ENCODE peak calls at places on chromosomes 5 and 9, in nine cellular contexts. L, U, O, P, F, B, X, C and Z are unnamed samples.

GRCh38 chr5:171969288-171969880 is 37.1 kb downstream of the FBXW11 start:
- DNase-seq in L (no peak), U (no peak), O (peak), P (no peak), F (no peak), B (no peak), X (no peak), C (no peak), Z (no peak)

GRCh38 chr9:129702563-129702962 is 37.1 kb downstream of the PRRX2 start:
- DNase-seq in L (peak), U (peak), O (peak), P (no peak), F (no peak), B (no peak), X (peak), C (peak), Z (peak)

GRCh38 chr5:173020643-173021042 is 35.5 kb upstream of the CREBRF start:
- DNase-seq in L (no peak), U (no peak), O (no peak), P (no peak), F (no peak), B (no peak), X (no peak), C (no peak), Z (no peak)

GRCh38 chr9:103444157-103444556 is 449.0 kb downstream of the CYLC2 start:
- DNase-seq in L (no peak), U (no peak), O (no peak), P (no peak), F (no peak), B (no peak), X (no peak), C (peak), Z (no peak)

GRCh38 chr5:132766020-132766805 is 10.8 kb downstream of the SEPTIN8 start:
- DNase-seq in L (no peak), U (no peak), O (no peak), P (no peak), F (no peak), B (no peak), X (no peak), C (no peak), Z (no peak)

GRCh38 chr5:107469485-107469884 is 201.3 kb downstream of the EFNA5 start:
- DNase-seq in L (peak), U (peak), O (peak), P (no peak), F (no peak), B (peak), X (peak), C (peak), Z (no peak)

GRCh38 chr5:7597058-7597457 is 201.1 kb downstream of the ADCY2 start:
- DNase-seq in L (no peak), U (peak), O (no peak), P (no peak), F (no peak), B (no peak), X (no peak), C (no peak), Z (no peak)

GRCh38 chr5:137310051-137310730 is 188.9 kb downstream of the SPOCK1 start:
- DNase-seq in L (peak), U (peak), O (peak), P (no peak), F (no peak), B (no peak), X (peak), C (peak), Z (peak)

GRCh38 chr9:109052416-109052815 is 39.1 kb upstream of the CTNNAL1 start:
- DNase-seq in L (peak), U (no peak), O (no peak), P (no peak), F (no peak), B (no peak), X (no peak), C (no peak), Z (no peak)

GRCh38 chr9:121824651-121825480 is 173.4 kb downstream of the DAB2IP start:
- DNase-seq in L (no peak), U (peak), O (peak), P (no peak), F (no peak), B (peak), X (no peak), C (peak), Z (no peak)

GRCh38 chr5:179858241-179858585 is 404 bp downstream of the MRNIP start:
- DNase-seq in L (no peak), U (peak), O (peak), P (no peak), F (peak), B (peak), X (no peak), C (no peak), Z (peak)

GRCh38 chr9:118059520-118060278 is 355.5 kb downstream of the TLR4 start:
- DNase-seq in L (no peak), U (peak), O (peak), P (peak), F (no peak), B (peak), X (no peak), C (peak), Z (peak)

GRCh38 chr5:143505354-143505753 is 101.9 kb upstream of the NR3C1 start:
- DNase-seq in L (no peak), U (no peak), O (no peak), P (no peak), F (no peak), B (no peak), X (no peak), C (no peak), Z (no peak)

GRCh38 chr5:10158886-10159285 is 90.8 kb downstream of the ATPSCKMT start:
- DNase-seq in L (no peak), U (no peak), O (no peak), P (no peak), F (no peak), B (no peak), X (no peak), C (no peak), Z (no peak)
- TF ChIP-seq CTCF in L (no peak), U (peak), O (no peak), P (no peak), F (no peak), B (peak), X (no peak), C (no peak), Z (no peak)

DNA sequence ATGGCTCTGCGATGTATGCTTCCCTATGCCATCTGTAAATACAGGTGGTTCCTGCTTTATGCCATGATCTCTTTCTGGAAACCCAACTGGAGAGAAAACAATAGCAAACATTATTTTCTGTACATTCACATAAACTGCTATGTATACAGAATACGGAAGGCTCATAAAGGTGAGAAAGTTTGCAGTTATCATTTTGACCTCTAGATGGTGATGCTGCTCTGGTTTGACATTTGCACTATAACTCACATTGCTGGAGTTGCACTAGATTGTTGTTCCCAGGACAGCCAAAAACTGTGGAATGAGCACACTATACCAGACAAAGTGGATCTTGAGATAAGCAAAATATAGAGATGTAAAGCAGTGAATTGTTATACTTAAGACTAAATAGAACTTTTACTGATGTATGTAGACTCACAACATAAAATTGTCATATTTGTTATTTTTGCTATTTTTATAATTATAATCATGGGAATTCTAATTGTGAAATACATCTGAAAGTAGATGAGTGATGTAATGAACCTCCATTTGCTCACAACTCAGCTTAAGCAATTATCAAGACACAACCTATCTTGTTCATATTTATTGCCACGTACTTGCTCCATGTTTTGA is 246.5 kb downstream of the PTPRD start:
- DNase-seq in L (no peak), U (peak), O (peak), P (peak), F (no peak), B (peak), X (no peak), C (peak), Z (peak)
- TF ChIP-seq CTCF in L (no peak), U (peak), O (peak), P (peak), F (no peak), B (peak), X (peak), C (peak), Z (peak)

GRCh38 chr5:16869821-16870796 is 66.0 kb downstream of the MYO10 start:
- DNase-seq in L (no peak), U (peak), O (peak), P (no peak), F (no peak), B (no peak), X (no peak), C (peak), Z (no peak)

GRCh38 chr5:16867585-16867953 is 68.5 kb downstream of the MYO10 start:
- DNase-seq in L (no peak), U (no peak), O (no peak), P (no peak), F (no peak), B (no peak), X (no peak), C (no peak), Z (no peak)

GRCh38 chr5:16866795-16867584 is 69.1 kb downstream of the MYO10 start:
- DNase-seq in L (no peak), U (no peak), O (peak), P (no peak), F (no peak), B (no peak), X (no peak), C (no peak), Z (no peak)

GRCh38 chr5:16871746-16872339 is 64.2 kb downstream of the MYO10 start:
- DNase-seq in L (peak), U (peak), O (peak), P (no peak), F (no peak), B (no peak), X (no peak), C (peak), Z (no peak)

DNA sequence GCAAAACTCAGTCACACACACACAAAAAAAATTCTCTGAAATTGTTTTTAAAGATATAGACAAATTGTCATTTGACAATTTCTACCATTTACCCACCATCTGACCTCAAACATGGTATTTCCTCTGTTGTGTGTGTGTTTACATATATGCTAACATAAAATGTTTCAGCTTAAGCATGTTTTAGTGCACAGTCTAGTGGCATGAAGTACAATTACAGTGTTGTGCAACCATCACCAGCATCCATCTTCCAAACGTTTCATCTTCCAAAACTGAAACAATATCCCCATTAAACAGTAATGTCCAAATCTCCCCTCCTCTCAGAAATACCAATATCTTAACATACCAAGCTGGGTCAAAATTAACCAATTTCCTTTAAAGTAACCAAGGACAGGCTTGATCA is 65.2 kb downstream of the MYO10 start:
- DNase-seq in L (no peak), U (no peak), O (no peak), P (no peak), F (no peak), B (no peak), X (no peak), C (peak), Z (no peak)
- TF ChIP-seq CTCF in L (no peak), U (peak), O (no peak), P (no peak), F (no peak), B (no peak), X (no peak), C (no peak), Z (no peak)

GRCh38 chr5:150107909-150108447 is 21.6 kb upstream of the CSF1R start:
- DNase-seq in L (peak), U (no peak), O (peak), P (no peak), F (no peak), B (peak), X (peak), C (peak), Z (peak)
- TF ChIP-seq CTCF in L (no peak), U (no peak), O (no peak), P (no peak), F (no peak), B (no peak), X (no peak), C (no peak), Z (no peak)

GRCh38 chr5:15383021-15383420 is 117.0 kb upstream of the FBXL7 start:
- DNase-seq in L (no peak), U (no peak), O (no peak), P (no peak), F (no peak), B (no peak), X (no peak), C (no peak), Z (no peak)

GRCh38 chr5:15384176-15384575 is 115.8 kb upstream of the FBXL7 start:
- DNase-seq in L (no peak), U (no peak), O (no peak), P (no peak), F (no peak), B (no peak), X (no peak), C (no peak), Z (no peak)

GRCh38 chr5:15385037-15385436 is 114.9 kb upstream of the FBXL7 start:
- DNase-seq in L (no peak), U (no peak), O (no peak), P (no peak), F (no peak), B (no peak), X (no peak), C (no peak), Z (no peak)

GRCh38 chr5:15384581-15384980 is 115.4 kb upstream of the FBXL7 start:
- DNase-seq in L (no peak), U (no peak), O (no peak), P (no peak), F (no peak), B (no peak), X (no peak), C (no peak), Z (no peak)

DNA sequence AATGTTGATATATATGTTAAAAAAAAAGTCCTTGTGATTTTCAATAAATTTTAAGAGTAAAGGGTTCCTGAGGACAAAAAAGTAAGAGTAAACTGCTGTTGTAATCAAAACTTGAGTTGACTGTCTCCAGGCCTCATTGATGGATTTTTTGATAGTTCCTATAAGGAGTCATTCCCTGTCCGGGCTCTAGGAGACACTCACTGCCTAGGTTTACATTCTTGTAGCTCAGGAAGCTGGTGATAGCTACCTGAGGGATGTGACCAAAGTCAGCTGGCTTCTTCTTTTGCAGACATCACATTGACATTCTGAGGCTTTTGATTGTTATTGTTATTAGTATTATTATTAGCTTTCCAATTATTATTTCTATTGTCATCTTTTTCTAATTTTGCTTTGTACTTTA is 116.5 kb upstream of the FBXL7 start:
- DNase-seq in L (no peak), U (peak), O (peak), P (no peak), F (no peak), B (peak), X (no peak), C (peak), Z (peak)
- TF ChIP-seq CTCF in L (peak), U (peak), O (peak), P (peak), F (no peak), B (peak), X (peak), C (peak), Z (peak)

DNA sequence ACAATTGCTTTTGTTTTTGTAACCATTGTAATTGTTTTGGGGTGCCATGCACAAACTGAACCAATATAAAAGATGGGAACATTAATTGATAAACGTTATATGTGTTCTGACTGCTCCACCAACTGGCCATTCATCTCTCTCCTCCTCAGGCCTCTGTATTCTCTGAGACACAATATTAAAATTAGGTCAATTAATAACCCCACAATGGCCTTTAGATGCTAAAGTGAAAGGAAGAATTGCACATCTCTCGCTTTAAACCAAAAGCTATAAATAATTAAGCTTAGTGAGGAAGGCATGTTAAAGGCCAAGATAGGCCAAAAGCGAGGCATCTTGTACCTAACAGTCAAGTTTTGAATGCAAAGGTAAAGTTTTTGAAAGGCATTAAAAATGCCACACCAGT is 448.4 kb upstream of the ITGA1 start:
- DNase-seq in L (no peak), U (no peak), O (no peak), P (no peak), F (no peak), B (no peak), X (no peak), C (no peak), Z (no peak)
- TF ChIP-seq CTCF in L (no peak), U (no peak), O (no peak), P (no peak), F (no peak), B (no peak), X (no peak), C (no peak), Z (no peak)

GRCh38 chr5:135343417-135343816 is 55.6 kb downstream of the MACROH2A1 start:
- DNase-seq in L (no peak), U (peak), O (peak), P (no peak), F (no peak), B (no peak), X (no peak), C (peak), Z (no peak)
- TF ChIP-seq CTCF in L (no peak), U (no peak), O (no peak), P (no peak), F (no peak), B (no peak), X (no peak), C (no peak), Z (no peak)

GRCh38 chr9:34876096-34876495 is 82.0 kb upstream of the PHF24 start:
- DNase-seq in L (no peak), U (no peak), O (no peak), P (no peak), F (no peak), B (no peak), X (no peak), C (no peak), Z (no peak)
- TF ChIP-seq CTCF in L (no peak), U (no peak), O (no peak), P (no peak), F (no peak), B (no peak), X (no peak), C (no peak), Z (no peak)

DNA sequence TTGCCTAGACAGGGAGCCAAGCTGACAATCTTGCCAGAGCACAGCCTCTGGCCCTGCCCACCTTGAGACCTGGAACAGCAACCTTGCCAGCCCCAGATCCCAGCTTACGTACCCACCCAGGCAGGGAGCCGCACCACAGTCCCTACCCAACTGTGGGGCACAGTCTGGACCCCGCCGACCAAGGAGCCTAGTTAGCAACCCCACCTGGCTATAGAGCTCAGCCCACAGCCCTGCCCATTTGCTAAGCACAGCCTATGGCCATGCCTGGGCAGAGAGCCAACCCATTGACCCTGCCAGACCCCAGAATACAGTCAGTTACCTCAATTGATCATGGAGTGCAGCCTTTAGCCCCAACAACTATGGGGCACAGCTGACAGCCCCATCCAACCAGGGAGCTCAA is 97.9 kb upstream of the SH3GL2 start:
- DNase-seq in L (no peak), U (no peak), O (no peak), P (no peak), F (no peak), B (no peak), X (no peak), C (no peak), Z (no peak)
- TF ChIP-seq CTCF in L (no peak), U (no peak), O (no peak), P (no peak), F (no peak), B (no peak), X (no peak), C (no peak), Z (no peak)